ENCODE peak calls at places on chromosomes 6 and 20, in ten cellular contexts. One of them, this sample, is unnamed.

GRCh38 chr6:89281779-89282246 is 33.3 kb downstream of the GABRR2 start:
- DNase-seq in iris pigment epithelial cell: peak; percentile 55
- DNase-seq in T follicular helper cell: no peak
- DNase-seq in SK-N-SH: peak; percentile 65
- DNase-seq in MV-4-11: peak; percentile 89
- DNase-seq in Ammon's horn: no peak
- DNase-seq in neural progenitor cell: peak; percentile 73
- DNase-seq in H7: peak; percentile 89
- DNase-seq in NCI-H1436: peak; percentile 8
- DNase-seq in foreskin fibroblast: peak; percentile 10
- DNase-seq in this sample: peak; percentile 52

GRCh38 chr20:953742-954141 is 37.6 kb upstream of the ANGPT4 start:
- DNase-seq in iris pigment epithelial cell: no peak
- DNase-seq in T follicular helper cell: no peak
- DNase-seq in SK-N-SH: peak; percentile 63
- DNase-seq in MV-4-11: no peak
- DNase-seq in Ammon's horn: no peak
- DNase-seq in neural progenitor cell: peak; percentile 43
- DNase-seq in H7: peak; percentile 60
- DNase-seq in NCI-H1436: no peak
- DNase-seq in foreskin fibroblast: peak; percentile 8
- DNase-seq in this sample: no peak

GRCh38 chr6:129014302-129014701 is 131.4 kb downstream of the LAMA2 start:
- DNase-seq in iris pigment epithelial cell: no peak
- DNase-seq in T follicular helper cell: no peak
- DNase-seq in SK-N-SH: no peak
- DNase-seq in MV-4-11: no peak
- DNase-seq in Ammon's horn: no peak
- DNase-seq in neural progenitor cell: no peak
- DNase-seq in H7: no peak
- DNase-seq in NCI-H1436: no peak
- DNase-seq in foreskin fibroblast: no peak
- DNase-seq in this sample: no peak

GRCh38 chr20:63381781-63382431 is 20.8 kb upstream of the CHRNA4 start:
- DNase-seq in iris pigment epithelial cell: no peak
- DNase-seq in T follicular helper cell: peak; percentile 13
- DNase-seq in SK-N-SH: peak; percentile 94
- DNase-seq in MV-4-11: no peak
- DNase-seq in Ammon's horn: no peak
- DNase-seq in neural progenitor cell: peak; percentile 80
- DNase-seq in H7: peak; percentile 99
- DNase-seq in NCI-H1436: no peak
- DNase-seq in foreskin fibroblast: no peak
- DNase-seq in this sample: no peak

GRCh38 chr6:133546098-133546497 is 304.9 kb downstream of the EYA4 start:
- DNase-seq in iris pigment epithelial cell: peak; percentile 37
- DNase-seq in T follicular helper cell: no peak
- DNase-seq in SK-N-SH: no peak
- DNase-seq in MV-4-11: no peak
- DNase-seq in Ammon's horn: no peak
- DNase-seq in neural progenitor cell: no peak
- DNase-seq in H7: no peak
- DNase-seq in NCI-H1436: no peak
- DNase-seq in foreskin fibroblast: peak; percentile 48
- DNase-seq in this sample: peak; percentile 8

GRCh38 chr6:56953597-56954388 is 1.1 kb upstream of the BEND6 start:
- DNase-seq in iris pigment epithelial cell: peak; percentile 42
- DNase-seq in T follicular helper cell: no peak
- DNase-seq in SK-N-SH: peak; percentile 29
- DNase-seq in MV-4-11: no peak
- DNase-seq in Ammon's horn: no peak
- DNase-seq in neural progenitor cell: peak; percentile 33
- DNase-seq in H7: peak; percentile 30
- DNase-seq in NCI-H1436: no peak
- DNase-seq in foreskin fibroblast: no peak
- DNase-seq in this sample: peak; percentile 41

GRCh38 chr6:25585225-25585624 is 66.8 kb upstream of the SCGN start:
- DNase-seq in iris pigment epithelial cell: no peak
- DNase-seq in T follicular helper cell: no peak
- DNase-seq in SK-N-SH: no peak
- DNase-seq in MV-4-11: no peak
- DNase-seq in Ammon's horn: no peak
- DNase-seq in neural progenitor cell: no peak
- DNase-seq in H7: no peak
- DNase-seq in NCI-H1436: no peak
- DNase-seq in foreskin fibroblast: no peak
- DNase-seq in this sample: no peak

GRCh38 chr6:135135835-135136234 is 45.3 kb upstream of the MYB start:
- DNase-seq in iris pigment epithelial cell: no peak
- DNase-seq in T follicular helper cell: no peak
- DNase-seq in SK-N-SH: no peak
- DNase-seq in MV-4-11: no peak
- DNase-seq in Ammon's horn: no peak
- DNase-seq in neural progenitor cell: no peak
- DNase-seq in H7: no peak
- DNase-seq in NCI-H1436: no peak
- DNase-seq in foreskin fibroblast: no peak
- DNase-seq in this sample: no peak

GRCh38 chr6:24064106-24064505 is 61.9 kb upstream of the NRSN1 start:
- DNase-seq in iris pigment epithelial cell: peak; percentile 3
- DNase-seq in T follicular helper cell: no peak
- DNase-seq in SK-N-SH: peak; percentile 21
- DNase-seq in MV-4-11: peak; percentile 1
- DNase-seq in Ammon's horn: peak; percentile 16
- DNase-seq in neural progenitor cell: peak; percentile 50
- DNase-seq in H7: no peak
- DNase-seq in NCI-H1436: peak; percentile 18
- DNase-seq in foreskin fibroblast: no peak
- DNase-seq in this sample: peak; percentile 18

GRCh38 chr6:15036690-15037245 is 209.1 kb upstream of the JARID2 start:
- DNase-seq in iris pigment epithelial cell: no peak
- DNase-seq in T follicular helper cell: no peak
- DNase-seq in SK-N-SH: peak; percentile 75
- DNase-seq in MV-4-11: peak; percentile 35
- DNase-seq in Ammon's horn: peak; percentile 52
- DNase-seq in neural progenitor cell: peak; percentile 34
- DNase-seq in H7: no peak
- DNase-seq in NCI-H1436: peak; percentile 5
- DNase-seq in foreskin fibroblast: no peak
- DNase-seq in this sample: no peak